ENCODE peak calls at places on chromosomes 4 and X, in four cellular contexts. Q is tibial nerve, Y is neural progenitor cell, I is esophagus squamous epithelium. W is an unnamed sample. For H3K9me3, the result is how much of the 10 kb centered on the place peaks cover.

GRCh38 chrX:115966920-115967319 is 203.6 kb upstream of the AGTR2 start:
- DNase-seq in Q (no peak), Y (peak), I (no peak), W (no peak)

GRCh38 chrX:127317159-127317558 is 497.6 kb downstream of the PRR32 start:
- DNase-seq in Q (no peak), Y (no peak), I (no peak), W (no peak)

GRCh38 chr4:130648570-130648969 is 1552.6 kb downstream of the C4orf33 start:
- DNase-seq in Q (no peak), Y (no peak), I (no peak), W (no peak)

GRCh38 chr4:74583757-74584156 is 138.8 kb downstream of the AREG start:
- DNase-seq in Q (no peak), Y (no peak), I (no peak), W (no peak)

GRCh38 chrX:41512394-41512793 is 65.3 kb downstream of the NYX start:
- DNase-seq in Q (no peak), Y (no peak), I (no peak), W (no peak)

GRCh38 chr4:184473515-184474260 is 662 bp downstream of the IRF2 start:
- DNase-seq in Q (no peak), Y (peak), I (no peak), W (no peak)

GRCh38 chr4:4492161-4492847 is 49.5 kb downstream of the STX18 start:
- DNase-seq in Q (no peak), Y (no peak), I (no peak), W (no peak)

GRCh38 chr4:177047851-177048174 is 255.1 kb upstream of the VEGFC start:
- DNase-seq in Q (no peak), Y (no peak), I (no peak), W (no peak)

GRCh38 chr4:172515266-172515879 is 653.2 kb upstream of the GALNT7 start:
- DNase-seq in Q (no peak), Y (peak), I (no peak), W (peak)

GRCh38 chrX:80808160-80808735 is 1.4 kb downstream of the BRWD3 start:
- DNase-seq in Q (peak), Y (peak), I (peak), W (peak)

GRCh38 chr4:140188975-140189374 is 35.0 kb upstream of the MAML3 start:
- DNase-seq in Q (peak), Y (no peak), I (no peak), W (peak)

GRCh38 chr4:155855897-155856296 is 10.2 kb downstream of the ASIC5 start:
- DNase-seq in Q (no peak), Y (no peak), I (no peak), W (no peak)

GRCh38 chrX:9678215-9678980 is 87.2 kb downstream of the GPR143 start:
- DNase-seq in Q (no peak), Y (no peak), I (no peak), W (no peak)

GRCh38 chr4:152951348-152951747 is 15.2 kb downstream of the FHDC1 start:
- DNase-seq in Q (no peak), Y (no peak), I (no peak), W (no peak)

GRCh38 chrX:29419774-29420553 is 795.4 kb upstream of the MAGEB2 start:
- DNase-seq in Q (no peak), Y (no peak), I (no peak), W (no peak)

GRCh38 chr4:173261052-173261451 is 73.1 kb downstream of the HMGB2 start:
- DNase-seq in Q (no peak), Y (no peak), I (no peak), W (no peak)

GRCh38 chrX:134388161-134389109 is 71.5 kb upstream of the HPRT1 start:
- DNase-seq in Q (no peak), Y (no peak), I (no peak), W (no peak)

GRCh38 chr4:40924096-40924792 is 174.5 kb downstream of the NSUN7 start:
- DNase-seq in Q (peak), Y (peak), I (no peak), W (no peak)

GRCh38 chr4:104896623-104897296 is 249.9 kb upstream of the TET2 start:
- DNase-seq in Q (no peak), Y (no peak), I (no peak), W (no peak)

GRCh38 chr4:119585771-119586170 is 42.8 kb downstream of the PDE5A start:
- DNase-seq in Q (no peak), Y (no peak), I (no peak), W (no peak)

GRCh38 chrX:119407681-119408080 is 8.5 kb downstream of the SLC25A43 start:
- DNase-seq in Q (no peak), Y (no peak), I (no peak), W (no peak)

GRCh38 chr4:147689062-147689461 is 5.1 kb upstream of the PRMT9 start:
- DNase-seq in Q (no peak), Y (no peak), I (no peak), W (no peak)

GRCh38 chr4:24824720-24825119 is 29.3 kb downstream of the SOD3 start:
- DNase-seq in Q (no peak), Y (no peak), I (no peak), W (no peak)

GRCh38 chr4:6277139-6277802 is 7.6 kb downstream of the WFS1 start:
- DNase-seq in Q (no peak), Y (no peak), I (no peak), W (no peak)

GRCh38 chr4:103100691-103101090 is 1.1 kb upstream of the BDH2 start:
- DNase-seq in Q (no peak), Y (peak), I (no peak), W (no peak)

GRCh38 chr4:39044364-39044946 is 12.2 kb upstream of the TMEM156 start:
- DNase-seq in Q (peak), Y (peak), I (peak), W (peak)

GRCh38 chrX:11321986-11322385 is 28.8 kb downstream of the AMELX start:
- DNase-seq in Q (peak), Y (no peak), I (no peak), W (no peak)

GRCh38 chr4:113760094-113760851 is 1.3 kb downstream of the CAMK2D start:
- DNase-seq in Q (peak), Y (peak), I (peak), W (no peak)

GRCh38 chr4:8274772-8275241 is 5.3 kb downstream of the HTRA3 start:
- DNase-seq in Q (peak), Y (peak), I (no peak), W (peak)

GRCh38 chr4:8731364-8731763 is 138.8 kb downstream of the CPZ start:
- DNase-seq in Q (no peak), Y (no peak), I (no peak), W (no peak)

GRCh38 chr4:3685081-3685645 is 81.0 kb upstream of the ADRA2C start:
- DNase-seq in Q (no peak), Y (no peak), I (no peak), W (no peak)

GRCh38 chrX:128294198-128294597 is 242.0 kb upstream of the ACTRT1 start:
- DNase-seq in Q (no peak), Y (no peak), I (no peak), W (no peak)

GRCh38 chr4:136103616-136104015 is 1428.7 kb downstream of the PCDH18 start:
- DNase-seq in Q (no peak), Y (peak), I (no peak), W (no peak)

GRCh38 chr4:1730532-1731135 is 9.3 kb downstream of the TACC3 start:
- DNase-seq in Q (no peak), Y (no peak), I (no peak), W (no peak)

GRCh38 chrX:40818236-40818635 is 82.9 kb upstream of the MED14 start:
- DNase-seq in Q (no peak), Y (no peak), I (no peak), W (no peak)

GRCh38 chrX:24619647-24620046 is 27.5 kb downstream of the PCYT1B start:
- DNase-seq in Q (peak), Y (no peak), I (no peak), W (peak)

GRCh38 chr4:68182382-68182820 is 52.7 kb upstream of the TMPRSS11F start:
- DNase-seq in Q (no peak), Y (no peak), I (no peak), W (no peak)

GRCh38 chr4:142516686-142517145 is 329.4 kb downstream of the INPP4B start:
- DNase-seq in Q (no peak), Y (peak), I (no peak), W (no peak)

GRCh38 chr4:17763931-17764330 is 17.5 kb downstream of the FAM184B start:
- DNase-seq in Q (no peak), Y (no peak), I (no peak), W (no peak)

GRCh38 chrX:3699841-3700381 is 13.5 kb downstream of the PRKX start:
- DNase-seq in Q (no peak), Y (no peak), I (no peak), W (no peak)

DNA sequence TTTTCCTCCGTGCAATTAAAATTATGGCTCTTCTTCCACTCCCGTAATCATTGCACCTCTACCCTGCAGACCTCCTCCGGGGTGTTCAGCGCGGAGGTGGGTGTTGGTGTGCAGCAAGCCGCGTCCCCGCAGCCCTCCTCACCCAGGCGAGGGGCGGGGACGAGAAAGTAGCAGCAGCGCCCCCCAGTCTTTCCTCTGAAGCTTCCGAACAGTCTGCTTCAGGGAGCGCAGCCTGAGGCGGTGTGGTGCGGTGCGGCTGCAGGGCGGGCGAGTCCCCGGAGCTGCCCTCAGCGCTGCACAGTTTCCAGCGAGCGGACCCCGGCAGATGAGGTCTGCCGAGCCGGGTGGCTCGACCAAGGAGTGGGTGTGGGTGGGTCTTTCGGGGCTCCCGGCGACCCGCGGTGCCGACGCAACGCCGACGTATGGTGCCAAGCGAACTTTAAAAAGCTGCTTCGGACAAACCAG is at the start of gene FRAS1:
- DNase-seq in Q (no peak), Y (peak), I (no peak), W (no peak)
- TF ChIP-seq CTCF in Q (no peak), Y (peak), I (no peak), W (no peak)

GRCh38 chr4:186676531-186677158 is 47.0 kb downstream of the FAT1 start:
- DNase-seq in Q (no peak), Y (peak), I (no peak), W (peak)
- H3K27ac ChIP-seq in Q (no peak), Y (peak), I (peak), W (no peak)

DNA sequence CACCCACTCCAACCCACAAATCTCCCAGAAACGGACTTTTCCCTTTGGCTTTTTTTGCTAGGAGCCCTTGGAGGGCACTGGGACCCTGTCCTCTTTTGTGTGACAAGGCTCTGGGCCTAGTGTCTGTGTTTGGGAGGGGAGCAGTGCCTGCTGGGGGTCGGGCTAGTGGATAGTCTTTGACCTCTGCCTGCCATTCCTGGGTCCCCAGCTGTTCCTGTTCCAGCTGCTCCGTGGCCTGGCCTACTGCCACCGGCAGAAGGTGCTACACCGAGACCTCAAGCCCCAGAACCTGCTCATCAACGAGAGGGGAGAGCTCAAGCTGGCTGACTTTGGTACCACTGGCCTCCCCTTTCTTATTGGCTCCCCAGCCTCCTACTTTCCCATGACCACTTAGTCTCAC is 6.7 kb upstream of the USP11 start:
- DNase-seq in Q (no peak), Y (no peak), I (no peak), W (no peak)
- H3K9me3 ChIP-seq in Q (under half), Y (under half), I (under half), W (under half)

DNA sequence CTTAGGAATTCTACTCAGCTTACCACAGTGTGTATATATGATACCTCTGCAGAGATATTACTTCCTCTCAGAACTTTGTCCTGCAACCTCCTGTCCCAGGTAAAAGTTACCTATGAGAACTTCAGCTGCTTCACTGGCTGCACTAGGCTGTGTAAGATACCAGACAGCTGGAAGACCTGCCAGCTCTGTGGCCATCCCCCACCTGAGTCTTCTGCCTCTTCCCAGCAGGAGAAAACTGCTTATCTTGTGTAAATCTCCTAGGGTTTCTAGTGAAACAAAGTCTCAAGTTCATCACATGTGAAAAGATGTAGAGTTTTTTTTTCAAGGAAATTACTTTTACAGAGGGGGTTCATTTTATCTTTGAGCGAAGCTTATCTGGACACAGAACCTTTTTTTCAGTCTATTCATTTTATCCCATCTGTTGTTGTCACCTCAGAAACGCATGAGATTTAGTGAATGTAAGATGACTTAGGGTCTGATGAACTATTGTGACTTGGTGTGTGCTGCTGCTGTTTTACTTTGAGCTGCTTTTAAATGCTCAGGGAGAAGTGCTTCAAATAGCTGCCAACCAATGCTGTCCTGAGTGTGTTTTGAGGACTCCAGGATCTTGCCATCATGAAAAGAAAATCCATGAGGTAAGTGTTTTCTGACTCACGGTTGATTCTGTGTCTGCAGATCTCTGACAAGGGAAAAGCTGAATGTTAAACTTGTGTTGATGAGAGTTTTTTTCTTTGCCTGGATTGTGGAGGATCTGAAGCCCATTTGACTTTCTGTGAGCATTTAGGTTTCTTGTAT is 187.8 kb downstream of the FRAS1 start:
- DNase-seq in Q (no peak), Y (no peak), I (no peak), W (no peak)
- TF ChIP-seq CTCF in Q (no peak), Y (no peak), I (no peak), W (no peak)

DNA sequence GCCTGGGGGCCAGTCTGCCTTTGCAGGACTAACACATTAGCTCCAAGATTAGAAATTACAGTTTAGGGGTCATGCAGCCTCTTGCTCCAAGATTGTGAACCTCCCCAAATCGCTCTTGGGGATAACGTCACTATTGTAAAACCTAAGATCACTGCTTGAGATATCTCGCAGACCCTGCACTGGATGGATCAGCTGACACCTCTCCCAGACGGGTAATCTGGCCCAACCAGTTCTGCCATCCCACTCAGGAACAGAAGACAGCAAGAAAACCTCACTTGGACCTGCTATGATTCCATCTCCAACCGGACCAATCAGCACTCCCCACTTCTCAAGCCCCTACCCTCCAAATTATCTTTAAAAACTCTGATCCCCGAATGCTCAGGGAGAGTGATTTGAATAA is 431.2 kb downstream of the GPM6A start:
- DNase-seq in Q (no peak), Y (no peak), I (no peak), W (no peak)
- H3K27ac ChIP-seq in Q (no peak), Y (no peak), I (no peak), W (no peak)

GRCh38 chr4:183384516-183384915 is 59.9 kb upstream of the CDKN2AIP start:
- DNase-seq in Q (no peak), Y (no peak), I (no peak), W (no peak)
- H3K9me3 ChIP-seq in Q (under half), Y (under half), I (under half), W (under half)

W was measured in AG04450.